ENCODE peak calls at places on chromosomes 5 and 9, in four cellular contexts. One of them, this sample, is unnamed.

GRCh38 chr5:174159327-174160247 is 114.1 kb downstream of the NSG2 start:
- DNase-seq in mesothelial cell of epicardium: no peak
- DNase-seq in fibroblast of mammary gland: peak; percentile 27
- DNase-seq in fibroblast of pulmonary artery: no peak
- DNase-seq in this sample: no peak

GRCh38 chr9:116154334-116154975 is 864 bp downstream of the PAPPA start:
- DNase-seq in fibroblast of mammary gland: no peak
- DNase-seq in fibroblast of pulmonary artery: peak; percentile 42
- DNase-seq in mesothelial cell of epicardium: no peak
- DNase-seq in this sample: no peak

GRCh38 chr5:2515180-2515809 is 236.2 kb downstream of the IRX2 start:
- DNase-seq in fibroblast of mammary gland: no peak
- DNase-seq in fibroblast of pulmonary artery: no peak
- DNase-seq in mesothelial cell of epicardium: no peak
- DNase-seq in this sample: no peak

GRCh38 chr5:5665225-5666075 is 243.0 kb downstream of the ICE1 start:
- DNase-seq in fibroblast of mammary gland: no peak
- DNase-seq in fibroblast of pulmonary artery: no peak
- DNase-seq in mesothelial cell of epicardium: no peak
- DNase-seq in this sample: no peak

GRCh38 chr5:98108497-98108896 is 665.0 kb upstream of the RGMB start:
- DNase-seq in mesothelial cell of epicardium: no peak
- DNase-seq in fibroblast of pulmonary artery: peak; percentile 88
- DNase-seq in fibroblast of mammary gland: peak; percentile 99
- DNase-seq in this sample: no peak

GRCh38 chr5:173011602-173012001 is 28.0 kb downstream of the ATP6V0E1 start:
- DNase-seq in fibroblast of mammary gland: no peak
- DNase-seq in fibroblast of pulmonary artery: no peak
- DNase-seq in mesothelial cell of epicardium: no peak
- DNase-seq in this sample: no peak

GRCh38 chr5:144467795-144468194 is 297.1 kb downstream of the KCTD16 start:
- DNase-seq in mesothelial cell of epicardium: no peak
- DNase-seq in fibroblast of mammary gland: peak; percentile 21
- DNase-seq in fibroblast of pulmonary artery: peak; percentile 51
- DNase-seq in this sample: no peak

GRCh38 chr9:135574943-135575342 is 13.4 kb downstream of the PAEP start:
- DNase-seq in fibroblast of mammary gland: no peak
- DNase-seq in fibroblast of pulmonary artery: no peak
- DNase-seq in mesothelial cell of epicardium: no peak
- DNase-seq in this sample: no peak

GRCh38 chr5:170216262-170216864 is 16.4 kb upstream of the C5orf58 start:
- DNase-seq in mesothelial cell of epicardium: no peak
- DNase-seq in fibroblast of mammary gland: peak; percentile 71
- DNase-seq in fibroblast of pulmonary artery: peak; percentile 74
- DNase-seq in this sample: no peak

GRCh38 chr9:128706045-128706444 is 3.7 kb downstream of the PKN3 start:
- DNase-seq in fibroblast of mammary gland: no peak
- DNase-seq in fibroblast of pulmonary artery: no peak
- DNase-seq in mesothelial cell of epicardium: no peak
- DNase-seq in this sample: no peak

GRCh38 chr5:35442916-35443639 is 174.6 kb upstream of the SPEF2 start:
- DNase-seq in mesothelial cell of epicardium: no peak
- DNase-seq in fibroblast of pulmonary artery: no peak
- DNase-seq in fibroblast of mammary gland: no peak
- DNase-seq in this sample: no peak

GRCh38 chr5:93926831-93927600 is 185.6 kb upstream of the POU5F2 start:
- DNase-seq in fibroblast of mammary gland: peak; percentile 81
- DNase-seq in fibroblast of pulmonary artery: no peak
- DNase-seq in mesothelial cell of epicardium: no peak
- DNase-seq in this sample: no peak

GRCh38 chr9:131776473-131776872 is 36.6 kb upstream of the RAPGEF1 start:
- DNase-seq in fibroblast of mammary gland: peak; percentile 40
- DNase-seq in fibroblast of pulmonary artery: peak; percentile 58
- DNase-seq in mesothelial cell of epicardium: peak; percentile 56
- DNase-seq in this sample: no peak

GRCh38 chr5:58751222-58751621 is 168.3 kb downstream of the RAB3C start:
- DNase-seq in fibroblast of mammary gland: peak; percentile 84
- DNase-seq in fibroblast of pulmonary artery: peak; percentile 57
- DNase-seq in mesothelial cell of epicardium: no peak
- DNase-seq in this sample: no peak

GRCh38 chr9:18658764-18659705 is 185.1 kb downstream of the ADAMTSL1 start:
- DNase-seq in mesothelial cell of epicardium: no peak
- DNase-seq in fibroblast of mammary gland: peak; percentile 52
- DNase-seq in fibroblast of pulmonary artery: peak; percentile 80
- DNase-seq in this sample: no peak

GRCh38 chr9:93061791-93062299 is 3.3 kb downstream of the SUSD3 start:
- DNase-seq in fibroblast of mammary gland: no peak
- DNase-seq in mesothelial cell of epicardium: no peak
- DNase-seq in fibroblast of pulmonary artery: no peak
- DNase-seq in this sample: no peak

GRCh38 chr9:124784503-124784902 is 7.6 kb downstream of the OLFML2A start:
- DNase-seq in fibroblast of pulmonary artery: peak; percentile 51
- DNase-seq in mesothelial cell of epicardium: no peak
- DNase-seq in fibroblast of mammary gland: peak; percentile 77
- DNase-seq in this sample: no peak

GRCh38 chr5:180116441-180117377 is 45.1 kb upstream of the RNF130 start:
- DNase-seq in fibroblast of pulmonary artery: no peak
- DNase-seq in fibroblast of mammary gland: no peak
- DNase-seq in mesothelial cell of epicardium: no peak
- DNase-seq in this sample: no peak
- TF ChIP-seq CTCF in fibroblast of pulmonary artery: no peak
- TF ChIP-seq CTCF in fibroblast of mammary gland: no peak
- TF ChIP-seq CTCF in mesothelial cell of epicardium: no peak
- TF ChIP-seq CTCF in this sample: no peak

GRCh38 chr9:38263534-38263933 is 129.0 kb upstream of the ALDH1B1 start:
- DNase-seq in fibroblast of mammary gland: peak; percentile 38
- DNase-seq in mesothelial cell of epicardium: no peak
- DNase-seq in fibroblast of pulmonary artery: peak; percentile 57
- DNase-seq in this sample: no peak
- TF ChIP-seq CTCF in fibroblast of mammary gland: peak; percentile 23
- TF ChIP-seq CTCF in mesothelial cell of epicardium: no peak
- TF ChIP-seq CTCF in fibroblast of pulmonary artery: peak; percentile 33
- TF ChIP-seq CTCF in this sample: peak; percentile 63

DNA sequence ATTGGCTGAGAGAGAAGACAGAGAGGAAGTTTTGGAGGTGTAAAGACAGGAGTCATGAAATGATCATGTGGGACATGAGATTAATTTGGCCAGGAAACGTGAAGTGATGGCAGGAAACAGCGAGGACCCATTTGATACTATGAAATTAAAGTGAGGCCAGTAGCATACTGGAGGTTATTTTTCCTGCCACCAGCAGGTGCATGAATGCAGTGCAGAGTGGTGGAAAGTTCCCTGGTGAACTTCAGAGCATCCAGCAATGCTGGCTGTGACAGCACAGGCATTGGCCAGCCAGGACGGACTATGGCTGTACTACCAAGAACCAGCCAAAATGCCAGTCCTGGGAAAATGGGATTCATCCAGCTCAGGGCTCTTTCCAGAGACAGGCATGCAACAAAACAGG is 152.2 kb downstream of the SYK start:
- DNase-seq in mesothelial cell of epicardium: no peak
- DNase-seq in fibroblast of mammary gland: no peak
- DNase-seq in fibroblast of pulmonary artery: no peak
- DNase-seq in this sample: no peak
- TF ChIP-seq CTCF in mesothelial cell of epicardium: no peak
- TF ChIP-seq CTCF in fibroblast of mammary gland: no peak
- TF ChIP-seq CTCF in fibroblast of pulmonary artery: no peak
- TF ChIP-seq CTCF in this sample: no peak

GRCh38 chr5:78690593-78690972 is 42.0 kb upstream of the LHFPL2 start:
- DNase-seq in fibroblast of mammary gland: no peak
- DNase-seq in mesothelial cell of epicardium: no peak
- DNase-seq in fibroblast of pulmonary artery: no peak
- DNase-seq in this sample: no peak
- TF ChIP-seq CTCF in fibroblast of mammary gland: no peak
- TF ChIP-seq CTCF in mesothelial cell of epicardium: no peak
- TF ChIP-seq CTCF in fibroblast of pulmonary artery: no peak
- TF ChIP-seq CTCF in this sample: no peak

GRCh38 chr5:129361441-129362025 is 98.6 kb upstream of the ADAMTS19 start:
- DNase-seq in fibroblast of pulmonary artery: peak; percentile 53
- DNase-seq in mesothelial cell of epicardium: no peak
- DNase-seq in fibroblast of mammary gland: peak; percentile 47
- DNase-seq in this sample: no peak
- TF ChIP-seq CTCF in fibroblast of pulmonary artery: peak; percentile 70
- TF ChIP-seq CTCF in mesothelial cell of epicardium: peak; percentile 51
- TF ChIP-seq CTCF in fibroblast of mammary gland: peak; percentile 65
- TF ChIP-seq CTCF in this sample: no peak

GRCh38 chr9:27943544-27943943 is 370.3 kb upstream of the C9orf72 start:
- DNase-seq in mesothelial cell of epicardium: no peak
- DNase-seq in fibroblast of pulmonary artery: no peak
- DNase-seq in fibroblast of mammary gland: no peak
- DNase-seq in this sample: no peak

GRCh38 chr9:27940535-27940934 is 367.3 kb upstream of the C9orf72 start:
- DNase-seq in fibroblast of mammary gland: no peak
- DNase-seq in mesothelial cell of epicardium: no peak
- DNase-seq in fibroblast of pulmonary artery: no peak
- DNase-seq in this sample: no peak

GRCh38 chr9:27933210-27934062 is 360.2 kb upstream of the C9orf72 start:
- DNase-seq in fibroblast of mammary gland: no peak
- DNase-seq in fibroblast of pulmonary artery: no peak
- DNase-seq in mesothelial cell of epicardium: no peak
- DNase-seq in this sample: no peak

DNA sequence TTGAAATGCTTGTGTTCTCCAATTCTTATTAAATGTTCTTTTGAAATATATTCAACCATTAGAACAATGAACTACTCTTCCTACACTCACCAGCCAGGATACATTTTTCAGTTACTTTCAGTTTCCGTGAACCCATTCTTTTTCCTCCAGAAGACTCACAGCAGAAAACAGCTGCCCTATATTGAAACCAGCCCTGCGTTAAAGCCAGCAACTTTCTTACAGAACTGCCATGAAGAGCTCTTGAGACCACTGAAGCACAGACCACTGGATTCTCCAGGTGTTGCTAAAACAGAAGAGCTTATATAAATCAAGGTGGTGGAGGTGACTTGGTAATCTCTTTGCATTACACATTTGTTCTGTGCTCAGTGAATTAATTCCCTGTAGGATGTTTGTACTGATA is 365.9 kb upstream of the C9orf72 start:
- DNase-seq in fibroblast of pulmonary artery: no peak
- DNase-seq in fibroblast of mammary gland: no peak
- DNase-seq in mesothelial cell of epicardium: no peak
- DNase-seq in this sample: no peak
- TF ChIP-seq CTCF in fibroblast of pulmonary artery: no peak
- TF ChIP-seq CTCF in fibroblast of mammary gland: no peak
- TF ChIP-seq CTCF in mesothelial cell of epicardium: no peak
- TF ChIP-seq CTCF in this sample: no peak